ENCODE peak calls at places on chromosomes 3 and 15, in five cellular contexts. V is right cardiac atrium; H is CD8-positive, alpha-beta T cell; A is transverse colon; W is CD4-positive, CD25-positive, alpha-beta regulatory T cell. E is an unnamed sample.

GRCh38 chr3:84905556-84905920 is 53.3 kb upstream of the CADM2 start:
- DNase-seq in H (no peak), W (no peak), A (no peak), V (no peak), E (no peak)

GRCh38 chr3:151382671-151383070 is 1.9 kb downstream of the P2RY12 start:
- DNase-seq in V (no peak), H (no peak), W (no peak), A (no peak), E (no peak)

GRCh38 chr3:153160451-153161137 is 1.4 kb upstream of the RAP2B start:
- DNase-seq in W (peak), A (peak), V (peak), H (peak), E (peak)

GRCh38 chr3:45887759-45888511 is 1.6 kb downstream of the CCR9 start:
- DNase-seq in W (no peak), A (no peak), V (no peak), H (no peak), E (no peak)

GRCh38 chr3:159765860-159766294 is 222.8 kb upstream of the IL12A start:
- DNase-seq in W (no peak), A (no peak), V (no peak), H (no peak), E (no peak)

GRCh38 chr15:92652576-92652966 is 3.0 kb downstream of the FAM174B start:
- DNase-seq in W (no peak), V (no peak), H (no peak), A (no peak), E (no peak)

GRCh38 chr3:192869131-192870027 is 48.3 kb downstream of the MB21D2 start:
- DNase-seq in H (no peak), V (peak), A (no peak), W (no peak), E (no peak)

GRCh38 chr15:90711418-90711824 is 5.7 kb upstream of the BLM start:
- DNase-seq in W (no peak), H (no peak), A (no peak), V (no peak), E (no peak)

GRCh38 chr15:45346381-45346780 is 32.0 kb downstream of the GATM start:
- DNase-seq in H (no peak), A (no peak), W (no peak), V (no peak), E (no peak)

GRCh38 chr15:48570838-48571237 is 74.7 kb downstream of the FBN1 start:
- DNase-seq in H (no peak), V (no peak), A (no peak), W (no peak), E (no peak)

GRCh38 chr15:75109731-75110130 is 86.3 kb downstream of the PPCDC start:
- DNase-seq in W (no peak), A (no peak), V (no peak), H (no peak), E (no peak)

GRCh38 chr3:45593708-45594601 is 596 bp upstream of the LIMD1 start:
- DNase-seq in W (peak), A (peak), V (peak), H (peak), E (peak)

GRCh38 chr3:185760091-185760490 is 64.8 kb downstream of the IGF2BP2 start:
- DNase-seq in W (no peak), A (no peak), H (no peak), V (no peak), E (no peak)

GRCh38 chr3:194312186-194312742 is 38.9 kb downstream of the CPN2 start:
- DNase-seq in W (no peak), A (peak), H (no peak), V (no peak), E (no peak)
- H3K27ac ChIP-seq in W (no peak), A (peak), H (no peak), V (no peak), E (no peak)

DNA sequence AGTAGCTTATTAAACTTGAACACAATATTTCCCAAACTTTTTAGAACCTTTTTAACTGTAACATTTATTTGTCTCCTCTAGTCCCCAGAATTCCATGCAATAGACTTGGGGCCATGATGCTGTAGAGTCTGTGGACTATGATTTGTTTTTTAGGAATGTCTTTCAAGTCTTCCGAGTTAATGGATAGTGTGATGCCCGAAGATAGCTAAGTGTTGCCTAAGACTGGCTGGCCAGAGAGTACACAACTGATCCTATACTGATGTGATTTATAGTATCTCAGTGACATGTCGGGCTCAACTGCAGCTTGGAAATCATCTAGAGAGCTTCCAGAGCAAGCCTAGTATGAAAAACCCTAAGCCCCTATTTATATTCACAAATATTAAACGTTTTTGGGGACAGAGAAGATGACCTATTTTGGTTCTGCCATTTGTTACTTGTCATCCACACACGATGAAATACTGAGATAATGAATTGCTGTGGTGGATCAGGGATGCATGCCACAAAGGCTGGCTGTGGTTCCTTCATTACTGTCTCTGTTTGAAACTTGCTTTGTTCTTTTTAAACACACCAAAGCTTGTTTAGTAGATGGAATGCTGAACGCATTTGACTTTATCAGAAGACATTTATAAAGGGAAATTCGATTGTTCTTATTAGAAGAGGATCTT is 507.4 kb downstream of the TAFA4 start:
- DNase-seq in V (no peak), W (no peak), H (no peak), A (no peak), E (no peak)
- H3K27ac ChIP-seq in V (no peak), W (no peak), H (no peak), A (no peak), E (no peak)

GRCh38 chr15:71282086-71282485 is 166.8 kb downstream of the THSD4 start:
- DNase-seq in W (no peak), V (no peak), H (no peak), A (no peak), E (no peak)
- H3K27ac ChIP-seq in W (no peak), V (no peak), H (no peak), A (no peak), E (no peak)

GRCh38 chr15:101026686-101027272 is 107.6 kb downstream of the LRRK1 start:
- DNase-seq in W (no peak), A (peak), V (peak), H (no peak), E (no peak)
- H3K27ac ChIP-seq in W (no peak), A (no peak), V (peak), H (no peak), E (no peak)

GRCh38 chr3:140298043-140298442 is 363.1 kb downstream of the CLSTN2 start:
- DNase-seq in W (no peak), V (no peak), H (no peak), A (no peak), E (no peak)
- H3K27ac ChIP-seq in W (no peak), V (no peak), H (no peak), A (no peak), E (no peak)

GRCh38 chr3:69009559-69010410 is 3.7 kb downstream of the EOGT start:
- DNase-seq in V (no peak), H (no peak), W (no peak), A (no peak), E (no peak)
- H3K27ac ChIP-seq in V (no peak), H (no peak), W (no peak), A (peak), E (peak)

E was measured in caudate nucleus.